ENCODE peak calls at places on chromosomes 12 and 14, in six cellular contexts. D is adrenal gland, F is prostate gland, Y is IMR-90, H is spleen, C is ovary. K is an unnamed sample. For H3K36me3, the result is how much of the 10 kb centered on the place peaks cover.

GRCh38 chr14:45426685-45427282 is 173.8 kb upstream of the MIS18BP1 start:
- DNase-seq in D (no peak), F (no peak), Y (peak), H (no peak), C (no peak), K (no peak)

GRCh38 chr12:29238822-29239291 is 89.8 kb downstream of the FAR2 start:
- DNase-seq in D (no peak), F (no peak), Y (peak), H (no peak), C (no peak), K (no peak)

GRCh38 chr14:89673499-89674225 is 256.6 kb upstream of the FOXN3 start:
- DNase-seq in D (no peak), F (no peak), Y (peak), H (no peak), C (no peak), K (no peak)

GRCh38 chr14:49769581-49770211 is 1.7 kb downstream of the KLHDC2 start:
- DNase-seq in D (no peak), F (no peak), Y (no peak), H (no peak), C (no peak), K (no peak)

GRCh38 chr14:69013943-69014782 is 35.1 kb upstream of the ACTN1 start:
- DNase-seq in D (peak), F (peak), Y (peak), H (peak), C (no peak), K (no peak)

GRCh38 chr12:28240853-28241252 is 50.6 kb downstream of the CCDC91 start:
- DNase-seq in D (no peak), F (no peak), Y (no peak), H (no peak), C (no peak), K (no peak)

GRCh38 chr12:30568453-30568852 is 127.2 kb downstream of the IPO8 start:
- DNase-seq in D (no peak), F (no peak), Y (no peak), H (no peak), C (no peak), K (no peak)

GRCh38 chr12:124332068-124332672 is 37.3 kb downstream of the RFLNA start:
- DNase-seq in D (no peak), F (no peak), Y (no peak), H (no peak), C (no peak), K (no peak)

GRCh38 chr14:51302319-51303030 is 62.4 kb downstream of the TMX1 start:
- DNase-seq in D (no peak), F (no peak), Y (no peak), H (no peak), C (no peak), K (no peak)

GRCh38 chr12:6363330-6364036 is 11.9 kb downstream of the SCNN1A start:
- DNase-seq in D (peak), F (peak), Y (peak), H (peak), C (peak), K (peak)

GRCh38 chr12:125330645-125331341 is 265.6 kb downstream of the AACS start:
- DNase-seq in D (peak), F (peak), Y (no peak), H (peak), C (peak), K (no peak)

GRCh38 chr14:100268591-100269207 is 29.8 kb downstream of the YY1 start:
- DNase-seq in D (peak), F (no peak), Y (no peak), H (no peak), C (no peak), K (no peak)
- H3K36me3 ChIP-seq in D (under half), F (under half), Y (under half), H (under half), C (under half), K (under half)

GRCh38 chr14:105844810-105845724 is 318.7 kb downstream of the TMEM121 start:
- DNase-seq in D (peak), F (no peak), Y (no peak), H (peak), C (no peak), K (no peak)
- TF ChIP-seq POLR2A in D (no peak), F (no peak), Y (no peak), H (no peak), C (no peak), K (no peak)

GRCh38 chr14:20662968-20663731 is 21.2 kb upstream of the RNASE4 start:
- DNase-seq in D (peak), F (peak), Y (peak), H (peak), C (peak), K (peak)

GRCh38 chr14:20668969-20669368 is 15.4 kb upstream of the RNASE4 start:
- DNase-seq in D (no peak), F (no peak), Y (no peak), H (no peak), C (no peak), K (no peak)

GRCh38 chr14:20671597-20672283 is 12.6 kb upstream of the RNASE4 start:
- DNase-seq in D (no peak), F (peak), Y (peak), H (no peak), C (no peak), K (no peak)

DNA sequence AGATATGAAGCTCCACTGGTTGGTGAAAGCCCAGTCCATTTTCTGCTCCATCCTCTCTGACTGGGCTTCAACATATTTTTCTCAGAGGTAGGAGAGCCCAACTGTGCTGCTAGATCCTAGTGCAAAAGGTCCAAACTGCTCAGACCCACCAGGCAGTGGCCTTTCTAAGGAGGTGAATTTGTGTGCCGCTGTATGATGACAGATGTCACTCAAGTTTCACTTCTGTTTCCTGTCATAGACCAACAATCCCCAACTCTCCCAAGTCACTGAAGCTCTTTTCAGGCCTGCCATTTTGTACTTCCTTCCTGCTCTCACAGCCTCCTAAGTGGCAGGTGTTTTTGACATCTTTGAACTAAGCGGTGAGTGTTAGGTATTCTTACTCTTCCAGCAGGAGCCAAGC is 16.4 kb upstream of the RNASE4 start:
- DNase-seq in D (no peak), F (no peak), Y (no peak), H (no peak), C (no peak), K (no peak)
- H3K27ac ChIP-seq in D (no peak), F (no peak), Y (no peak), H (no peak), C (no peak), K (no peak)

GRCh38 chr14:32137883-32138282 is 60.8 kb downstream of the ARHGAP5 start:
- DNase-seq in D (no peak), F (no peak), Y (no peak), H (no peak), C (no peak), K (no peak)

GRCh38 chr14:32137313-32137712 is 60.2 kb downstream of the ARHGAP5 start:
- DNase-seq in D (no peak), F (no peak), Y (no peak), H (no peak), C (no peak), K (no peak)

GRCh38 chr14:32134448-32135070 is 57.5 kb downstream of the ARHGAP5 start:
- DNase-seq in D (no peak), F (peak), Y (peak), H (no peak), C (no peak), K (no peak)

DNA sequence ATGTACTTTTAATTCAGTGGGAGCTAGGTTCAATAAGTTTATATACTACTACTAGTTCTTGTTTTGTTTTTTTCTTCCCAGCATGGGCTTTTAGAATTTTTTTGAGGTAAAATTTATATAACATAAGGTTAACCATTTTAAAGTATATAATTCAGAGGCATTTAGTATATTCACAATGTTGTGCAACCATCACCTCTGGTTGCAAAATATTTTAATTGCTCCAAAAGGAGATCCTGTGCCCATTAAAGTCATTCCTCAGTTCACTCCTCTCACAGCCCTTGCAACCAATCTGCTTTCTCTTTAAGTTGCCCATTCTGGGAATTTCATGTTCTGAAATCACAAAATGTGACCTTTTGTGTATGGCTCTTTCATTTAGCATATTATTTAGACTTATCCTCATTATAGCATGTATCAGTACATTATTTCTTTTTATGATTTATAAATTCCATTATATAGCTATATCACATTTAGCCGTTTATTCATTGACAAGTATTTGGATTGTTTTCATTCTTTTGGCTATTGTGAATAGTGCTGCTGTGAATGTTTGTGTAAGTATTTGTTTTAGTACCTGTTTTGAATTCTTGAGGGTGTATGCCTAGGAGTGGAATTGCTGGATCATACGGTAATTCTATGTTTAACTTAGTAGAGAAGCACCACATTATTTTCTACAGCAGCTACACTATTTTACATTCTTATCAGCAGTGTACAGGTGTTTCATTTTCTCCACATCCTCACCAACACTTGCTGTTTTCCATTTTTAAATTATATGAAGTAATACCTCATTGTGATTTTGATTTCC is 59.1 kb downstream of the ARHGAP5 start:
- DNase-seq in D (no peak), F (no peak), Y (no peak), H (no peak), C (no peak), K (no peak)
- H3K36me3 ChIP-seq in D (under half), F (under half), Y (under half), H (under half), C (under half), K (under half)

GRCh38 chr12:122732611-122733010 is 2.0 kb upstream of the HCAR1 start:
- DNase-seq in D (no peak), F (no peak), Y (no peak), H (no peak), C (no peak), K (no peak)
- TF ChIP-seq POLR2A in D (no peak), F (no peak), Y (no peak), H (no peak), C (no peak), K (no peak)

GRCh38 chr12:121121805-121122204 is 10.9 kb upstream of the P2RX7 start:
- DNase-seq in D (no peak), F (no peak), Y (no peak), H (no peak), C (no peak), K (no peak)

GRCh38 chr12:121124402-121125109 is 8.1 kb upstream of the P2RX7 start:
- DNase-seq in D (peak), F (no peak), Y (peak), H (no peak), C (no peak), K (no peak)

GRCh38 chr12:121123488-121123887 is 9.2 kb upstream of the P2RX7 start:
- DNase-seq in D (no peak), F (no peak), Y (no peak), H (no peak), C (no peak), K (no peak)

GRCh38 chr12:121120323-121120722 is 12.4 kb upstream of the P2RX7 start:
- DNase-seq in D (no peak), F (no peak), Y (no peak), H (no peak), C (no peak), K (no peak)

DNA sequence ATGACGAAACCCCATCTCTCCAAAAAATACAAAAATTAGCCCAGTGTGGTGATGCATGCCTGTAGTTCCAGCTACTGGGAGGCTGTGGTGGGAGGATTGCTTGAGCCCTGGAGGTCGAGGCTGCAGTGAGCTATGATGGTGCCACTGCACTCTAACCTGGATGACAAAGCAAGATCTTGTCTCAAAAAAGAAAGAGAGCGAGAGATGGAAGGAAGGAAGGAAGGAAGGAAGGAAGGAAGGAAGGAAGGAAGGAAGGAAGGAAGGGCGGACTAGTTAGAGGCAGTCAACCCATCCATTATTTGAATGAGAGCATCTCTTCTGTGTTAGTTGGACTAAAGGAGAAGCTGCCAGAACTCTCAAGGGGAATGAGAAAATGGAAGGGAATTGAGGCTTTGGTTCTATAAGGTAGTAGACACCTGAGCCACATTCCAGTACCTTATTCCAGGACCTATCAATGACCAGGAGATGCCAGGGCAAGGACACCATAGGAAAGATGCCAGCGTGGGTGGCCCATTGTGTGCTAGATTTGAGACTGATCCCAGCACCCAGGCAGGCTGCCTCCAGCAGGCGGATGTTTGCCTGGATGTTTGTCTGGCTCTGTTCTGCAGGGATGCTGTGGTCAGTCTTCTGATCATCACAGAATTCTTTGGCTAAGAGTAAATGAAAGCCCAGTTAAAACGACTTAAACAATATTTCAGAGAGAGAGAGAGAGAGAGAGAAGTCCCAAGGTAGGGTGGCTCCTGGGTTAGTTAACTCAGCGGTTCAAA is 11.5 kb upstream of the P2RX7 start:
- DNase-seq in D (no peak), F (no peak), Y (no peak), H (no peak), C (no peak), K (no peak)
- H3K27ac ChIP-seq in D (no peak), F (no peak), Y (no peak), H (no peak), C (no peak), K (no peak)

DNA sequence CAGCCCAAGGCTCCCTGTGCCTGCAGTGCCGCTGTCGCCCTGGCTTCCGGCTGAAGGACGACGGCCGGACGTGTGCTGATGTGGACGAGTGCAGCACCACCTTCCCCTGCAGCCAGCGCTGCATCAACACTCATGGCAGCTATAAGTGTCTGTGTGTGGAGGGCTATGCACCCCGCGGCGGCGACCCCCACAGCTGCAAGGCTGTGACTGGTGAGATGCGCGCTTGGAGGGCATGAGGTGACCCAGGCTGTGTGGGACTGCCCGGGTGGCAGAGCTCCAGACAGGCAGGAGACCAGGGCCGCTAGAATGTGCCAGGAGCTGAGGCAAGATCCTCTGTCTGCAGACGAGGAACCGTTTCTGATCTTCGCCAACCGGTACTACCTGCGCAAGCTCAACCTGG is 19.6 kb upstream of the NXPH4 start:
- DNase-seq in D (no peak), F (no peak), Y (no peak), H (no peak), C (no peak), K (no peak)
- H3K36me3 ChIP-seq in D (under half), F (under half), Y (half or more), H (under half), C (under half), K (under half)

K was measured in uterus.